ENCODE peak calls at places on chromosome 13, in five cellular contexts. P, Q, X, L and Z are unnamed samples.

GRCh38 chr13:30685320-30685859 is 50.0 kb upstream of the ALOX5AP start:
- DNase-seq in X (no peak), L (no peak), Q (no peak), P (no peak), Z (no peak)

GRCh38 chr13:77507931-77508776 is 27.4 kb upstream of the SCEL start:
- DNase-seq in P (no peak), Q (no peak), L (no peak), X (no peak), Z (peak)

GRCh38 chr13:76944457-76944856 is 3.9 kb upstream of the ACOD1 start:
- DNase-seq in X (no peak), L (no peak), P (no peak), Q (no peak), Z (peak)

GRCh38 chr13:99626461-99627082 is 125.3 kb downstream of the TM9SF2 start:
- DNase-seq in P (no peak), X (no peak), L (no peak), Q (no peak), Z (peak)

GRCh38 chr13:92649140-92649813 is 577.3 kb upstream of the GPC6 start:
- DNase-seq in Q (no peak), L (no peak), X (no peak), P (no peak), Z (no peak)

GRCh38 chr13:110118106-110118505 is 188.9 kb downstream of the COL4A1 start:
- DNase-seq in L (no peak), P (no peak), Q (no peak), X (no peak), Z (no peak)

GRCh38 chr13:98810746-98811145 is 58.3 kb upstream of the SLC15A1 start:
- DNase-seq in P (no peak), Q (no peak), L (no peak), X (no peak), Z (no peak)

GRCh38 chr13:34156841-34157365 is 339.0 kb downstream of the RFC3 start:
- DNase-seq in P (no peak), X (no peak), L (peak), Q (peak), Z (peak)